ENCODE peak calls at places on chromosomes 12 and 14, in five cellular contexts. One of them, this sample, is unnamed.

GRCh38 chr12:3614806-3615466 is 123.9 kb downstream of the PRMT8 start:
- DNase-seq in AG08396: no peak
- DNase-seq in hippocampal formation: no peak
- DNase-seq in T follicular helper cell: no peak
- DNase-seq in stimulated activated CD4-positive, alpha-beta T cell treated with anti-CD3 and anti-CD28 coated beads, Interleukin-15, amount 100 ng/mL, for 48 hours: no peak
- DNase-seq in this sample: no peak

GRCh38 chr12:95805864-95806669 is 15.5 kb upstream of the NTN4 start:
- DNase-seq in hippocampal formation: no peak
- DNase-seq in AG08396: peak
- DNase-seq in stimulated activated CD4-positive, alpha-beta T cell treated with anti-CD3 and anti-CD28 coated beads, Interleukin-15, amount 100 ng/mL, for 48 hours: no peak
- DNase-seq in T follicular helper cell: no peak
- DNase-seq in this sample: no peak

GRCh38 chr14:74697543-74697942 is 15.3 kb downstream of the AREL1 start:
- DNase-seq in AG08396: peak
- DNase-seq in hippocampal formation: no peak
- DNase-seq in stimulated activated CD4-positive, alpha-beta T cell treated with anti-CD3 and anti-CD28 coated beads, Interleukin-15, amount 100 ng/mL, for 48 hours: no peak
- DNase-seq in T follicular helper cell: no peak
- DNase-seq in this sample: no peak

GRCh38 chr12:124259168-124260066 is 35.5 kb upstream of the RFLNA start:
- DNase-seq in AG08396: no peak
- DNase-seq in T follicular helper cell: no peak
- DNase-seq in stimulated activated CD4-positive, alpha-beta T cell treated with anti-CD3 and anti-CD28 coated beads, Interleukin-15, amount 100 ng/mL, for 48 hours: no peak
- DNase-seq in hippocampal formation: no peak
- DNase-seq in this sample: no peak

GRCh38 chr14:22668417-22668816 is 24.3 kb upstream of the OR6J1 start:
- DNase-seq in stimulated activated CD4-positive, alpha-beta T cell treated with anti-CD3 and anti-CD28 coated beads, Interleukin-15, amount 100 ng/mL, for 48 hours: no peak
- DNase-seq in T follicular helper cell: no peak
- DNase-seq in AG08396: no peak
- DNase-seq in hippocampal formation: no peak
- DNase-seq in this sample: no peak

GRCh38 chr14:51208982-51209381 is 31.1 kb upstream of the TMX1 start:
- DNase-seq in hippocampal formation: no peak
- DNase-seq in stimulated activated CD4-positive, alpha-beta T cell treated with anti-CD3 and anti-CD28 coated beads, Interleukin-15, amount 100 ng/mL, for 48 hours: no peak
- DNase-seq in T follicular helper cell: no peak
- DNase-seq in AG08396: no peak
- DNase-seq in this sample: no peak

GRCh38 chr12:92553389-92553788 is 149.4 kb upstream of the PLEKHG7 start:
- DNase-seq in AG08396: no peak
- DNase-seq in hippocampal formation: no peak
- DNase-seq in T follicular helper cell: no peak
- DNase-seq in stimulated activated CD4-positive, alpha-beta T cell treated with anti-CD3 and anti-CD28 coated beads, Interleukin-15, amount 100 ng/mL, for 48 hours: no peak
- DNase-seq in this sample: no peak

GRCh38 chr12:53048780-53049401 is 974 bp upstream of the TNS2 start:
- DNase-seq in stimulated activated CD4-positive, alpha-beta T cell treated with anti-CD3 and anti-CD28 coated beads, Interleukin-15, amount 100 ng/mL, for 48 hours: no peak
- DNase-seq in AG08396: peak
- DNase-seq in hippocampal formation: no peak
- DNase-seq in T follicular helper cell: no peak
- DNase-seq in this sample: peak

GRCh38 chr14:96260341-96260821 is 4.4 kb downstream of the BDKRB1 start:
- DNase-seq in stimulated activated CD4-positive, alpha-beta T cell treated with anti-CD3 and anti-CD28 coated beads, Interleukin-15, amount 100 ng/mL, for 48 hours: no peak
- DNase-seq in AG08396: peak
- DNase-seq in hippocampal formation: no peak
- DNase-seq in T follicular helper cell: no peak
- DNase-seq in this sample: no peak

GRCh38 chr12:71548906-71549305 is 109.3 kb downstream of the LGR5 start:
- DNase-seq in stimulated activated CD4-positive, alpha-beta T cell treated with anti-CD3 and anti-CD28 coated beads, Interleukin-15, amount 100 ng/mL, for 48 hours: no peak
- DNase-seq in T follicular helper cell: no peak
- DNase-seq in hippocampal formation: peak
- DNase-seq in AG08396: no peak
- DNase-seq in this sample: no peak

GRCh38 chr12:108337235-108338223 is 1.6 kb downstream of the CMKLR1 start:
- DNase-seq in stimulated activated CD4-positive, alpha-beta T cell treated with anti-CD3 and anti-CD28 coated beads, Interleukin-15, amount 100 ng/mL, for 48 hours: no peak
- DNase-seq in T follicular helper cell: no peak
- DNase-seq in hippocampal formation: no peak
- DNase-seq in AG08396: peak
- DNase-seq in this sample: no peak

GRCh38 chr12:4910502-4911315 is 1.0 kb downstream of the KCNA1 start:
- DNase-seq in AG08396: peak
- DNase-seq in stimulated activated CD4-positive, alpha-beta T cell treated with anti-CD3 and anti-CD28 coated beads, Interleukin-15, amount 100 ng/mL, for 48 hours: no peak
- DNase-seq in T follicular helper cell: no peak
- DNase-seq in hippocampal formation: no peak
- DNase-seq in this sample: no peak

GRCh38 chr14:63544641-63545234 is 1.6 kb upstream of the PPP2R5E start:
- DNase-seq in T follicular helper cell: no peak
- DNase-seq in AG08396: peak
- DNase-seq in hippocampal formation: peak
- DNase-seq in stimulated activated CD4-positive, alpha-beta T cell treated with anti-CD3 and anti-CD28 coated beads, Interleukin-15, amount 100 ng/mL, for 48 hours: no peak
- DNase-seq in this sample: no peak

GRCh38 chr14:69768873-69769272 is 1.9 kb downstream of the SRSF5 start:
- DNase-seq in hippocampal formation: no peak
- DNase-seq in T follicular helper cell: no peak
- DNase-seq in stimulated activated CD4-positive, alpha-beta T cell treated with anti-CD3 and anti-CD28 coated beads, Interleukin-15, amount 100 ng/mL, for 48 hours: no peak
- DNase-seq in AG08396: no peak
- DNase-seq in this sample: no peak

GRCh38 chr14:24982472-24983155 is 67.3 kb downstream of the STXBP6 start:
- DNase-seq in AG08396: peak
- DNase-seq in T follicular helper cell: no peak
- DNase-seq in stimulated activated CD4-positive, alpha-beta T cell treated with anti-CD3 and anti-CD28 coated beads, Interleukin-15, amount 100 ng/mL, for 48 hours: no peak
- DNase-seq in hippocampal formation: no peak
- DNase-seq in this sample: no peak

GRCh38 chr12:24469089-24469488 is 479.8 kb downstream of the BCAT1 start:
- DNase-seq in stimulated activated CD4-positive, alpha-beta T cell treated with anti-CD3 and anti-CD28 coated beads, Interleukin-15, amount 100 ng/mL, for 48 hours: no peak
- DNase-seq in AG08396: no peak
- DNase-seq in hippocampal formation: no peak
- DNase-seq in T follicular helper cell: no peak
- DNase-seq in this sample: no peak

GRCh38 chr12:79422060-79422812 is 268.5 kb downstream of the PAWR start:
- DNase-seq in stimulated activated CD4-positive, alpha-beta T cell treated with anti-CD3 and anti-CD28 coated beads, Interleukin-15, amount 100 ng/mL, for 48 hours: no peak
- DNase-seq in T follicular helper cell: no peak
- DNase-seq in AG08396: no peak
- DNase-seq in hippocampal formation: no peak
- DNase-seq in this sample: no peak

GRCh38 chr12:14836336-14837210 is 6.8 kb downstream of the ART4 start:
- DNase-seq in AG08396: peak
- DNase-seq in hippocampal formation: no peak
- DNase-seq in T follicular helper cell: no peak
- DNase-seq in stimulated activated CD4-positive, alpha-beta T cell treated with anti-CD3 and anti-CD28 coated beads, Interleukin-15, amount 100 ng/mL, for 48 hours: no peak
- DNase-seq in this sample: no peak

GRCh38 chr14:52086755-52087154 is 17.9 kb upstream of the NID2 start:
- DNase-seq in stimulated activated CD4-positive, alpha-beta T cell treated with anti-CD3 and anti-CD28 coated beads, Interleukin-15, amount 100 ng/mL, for 48 hours: no peak
- DNase-seq in AG08396: no peak
- DNase-seq in hippocampal formation: no peak
- DNase-seq in T follicular helper cell: no peak
- DNase-seq in this sample: no peak

GRCh38 chr12:49941556-49942511 is 8.7 kb upstream of the AQP2 start:
- DNase-seq in hippocampal formation: no peak
- DNase-seq in T follicular helper cell: no peak
- DNase-seq in AG08396: no peak
- DNase-seq in stimulated activated CD4-positive, alpha-beta T cell treated with anti-CD3 and anti-CD28 coated beads, Interleukin-15, amount 100 ng/mL, for 48 hours: no peak
- DNase-seq in this sample: no peak

GRCh38 chr14:93082576-93083001 is 33.1 kb downstream of the ITPK1 start:
- DNase-seq in T follicular helper cell: no peak
- DNase-seq in hippocampal formation: no peak
- DNase-seq in stimulated activated CD4-positive, alpha-beta T cell treated with anti-CD3 and anti-CD28 coated beads, Interleukin-15, amount 100 ng/mL, for 48 hours: no peak
- DNase-seq in AG08396: no peak
- DNase-seq in this sample: no peak

GRCh38 chr14:67817750-67818438 is 1.5 kb upstream of the ZFYVE26 start:
- DNase-seq in T follicular helper cell: no peak
- DNase-seq in hippocampal formation: no peak
- DNase-seq in AG08396: no peak
- DNase-seq in stimulated activated CD4-positive, alpha-beta T cell treated with anti-CD3 and anti-CD28 coated beads, Interleukin-15, amount 100 ng/mL, for 48 hours: no peak
- DNase-seq in this sample: no peak

GRCh38 chr12:109897029-109897428 is 3.0 kb upstream of the TCHP start:
- DNase-seq in stimulated activated CD4-positive, alpha-beta T cell treated with anti-CD3 and anti-CD28 coated beads, Interleukin-15, amount 100 ng/mL, for 48 hours: no peak
- DNase-seq in AG08396: no peak
- DNase-seq in hippocampal formation: no peak
- DNase-seq in T follicular helper cell: no peak
- DNase-seq in this sample: no peak

GRCh38 chr12:55652352-55652751 is 15.7 kb downstream of the OR10P1 start:
- DNase-seq in T follicular helper cell: no peak
- DNase-seq in stimulated activated CD4-positive, alpha-beta T cell treated with anti-CD3 and anti-CD28 coated beads, Interleukin-15, amount 100 ng/mL, for 48 hours: no peak
- DNase-seq in AG08396: no peak
- DNase-seq in hippocampal formation: no peak
- DNase-seq in this sample: no peak

GRCh38 chr14:86961106-86961716 is 1031.8 kb downstream of the GALC start:
- DNase-seq in stimulated activated CD4-positive, alpha-beta T cell treated with anti-CD3 and anti-CD28 coated beads, Interleukin-15, amount 100 ng/mL, for 48 hours: no peak
- DNase-seq in hippocampal formation: no peak
- DNase-seq in T follicular helper cell: no peak
- DNase-seq in AG08396: no peak
- DNase-seq in this sample: no peak

GRCh38 chr14:97379091-97379531 is 581.9 kb downstream of the VRK1 start:
- DNase-seq in T follicular helper cell: no peak
- DNase-seq in AG08396: no peak
- DNase-seq in hippocampal formation: no peak
- DNase-seq in stimulated activated CD4-positive, alpha-beta T cell treated with anti-CD3 and anti-CD28 coated beads, Interleukin-15, amount 100 ng/mL, for 48 hours: no peak
- DNase-seq in this sample: no peak

GRCh38 chr12:125246346-125246656 is 181.1 kb downstream of the AACS start:
- DNase-seq in hippocampal formation: no peak
- DNase-seq in stimulated activated CD4-positive, alpha-beta T cell treated with anti-CD3 and anti-CD28 coated beads, Interleukin-15, amount 100 ng/mL, for 48 hours: no peak
- DNase-seq in AG08396: no peak
- DNase-seq in T follicular helper cell: no peak
- DNase-seq in this sample: peak

GRCh38 chr14:61512508-61512907 is 182.8 kb upstream of the HIF1A start:
- DNase-seq in hippocampal formation: no peak
- DNase-seq in T follicular helper cell: no peak
- DNase-seq in AG08396: no peak
- DNase-seq in stimulated activated CD4-positive, alpha-beta T cell treated with anti-CD3 and anti-CD28 coated beads, Interleukin-15, amount 100 ng/mL, for 48 hours: no peak
- DNase-seq in this sample: no peak

GRCh38 chr12:67096533-67097318 is 172.4 kb upstream of the CAND1 start:
- DNase-seq in stimulated activated CD4-positive, alpha-beta T cell treated with anti-CD3 and anti-CD28 coated beads, Interleukin-15, amount 100 ng/mL, for 48 hours: no peak
- DNase-seq in T follicular helper cell: no peak
- DNase-seq in hippocampal formation: no peak
- DNase-seq in AG08396: no peak
- DNase-seq in this sample: no peak

GRCh38 chr12:127383281-127383680 is 883.7 kb upstream of the TMEM132C start:
- DNase-seq in stimulated activated CD4-positive, alpha-beta T cell treated with anti-CD3 and anti-CD28 coated beads, Interleukin-15, amount 100 ng/mL, for 48 hours: no peak
- DNase-seq in AG08396: peak
- DNase-seq in hippocampal formation: no peak
- DNase-seq in T follicular helper cell: no peak
- DNase-seq in this sample: no peak

GRCh38 chr12:109893250-109893995 is 6.7 kb upstream of the TCHP start:
- DNase-seq in T follicular helper cell: no peak
- DNase-seq in hippocampal formation: no peak
- DNase-seq in AG08396: no peak
- DNase-seq in stimulated activated CD4-positive, alpha-beta T cell treated with anti-CD3 and anti-CD28 coated beads, Interleukin-15, amount 100 ng/mL, for 48 hours: no peak
- DNase-seq in this sample: no peak

GRCh38 chr12:19998968-19999792 is 369.2 kb upstream of the PDE3A start:
- DNase-seq in AG08396: no peak
- DNase-seq in stimulated activated CD4-positive, alpha-beta T cell treated with anti-CD3 and anti-CD28 coated beads, Interleukin-15, amount 100 ng/mL, for 48 hours: no peak
- DNase-seq in T follicular helper cell: no peak
- DNase-seq in hippocampal formation: no peak
- DNase-seq in this sample: no peak

GRCh38 chr12:52310622-52311281 is 10.4 kb downstream of the KRT83 start:
- DNase-seq in T follicular helper cell: no peak
- DNase-seq in hippocampal formation: no peak
- DNase-seq in stimulated activated CD4-positive, alpha-beta T cell treated with anti-CD3 and anti-CD28 coated beads, Interleukin-15, amount 100 ng/mL, for 48 hours: no peak
- DNase-seq in AG08396: peak
- DNase-seq in this sample: no peak

GRCh38 chr12:47889040-47889439 is 15.8 kb downstream of the VDR start:
- DNase-seq in AG08396: no peak
- DNase-seq in hippocampal formation: no peak
- DNase-seq in stimulated activated CD4-positive, alpha-beta T cell treated with anti-CD3 and anti-CD28 coated beads, Interleukin-15, amount 100 ng/mL, for 48 hours: no peak
- DNase-seq in T follicular helper cell: no peak
- DNase-seq in this sample: no peak

GRCh38 chr12:42921741-42922511 is 332.4 kb upstream of the PRICKLE1 start:
- DNase-seq in stimulated activated CD4-positive, alpha-beta T cell treated with anti-CD3 and anti-CD28 coated beads, Interleukin-15, amount 100 ng/mL, for 48 hours: no peak
- DNase-seq in T follicular helper cell: no peak
- DNase-seq in AG08396: no peak
- DNase-seq in hippocampal formation: no peak
- DNase-seq in this sample: no peak

This sample was measured in hypothalamus.